ENCODE peak calls at places on chromosomes 13 and 19, in seven cellular contexts. One of them, this sample, is unnamed.

GRCh38 chr13:111662895-111663294 is 342.5 kb downstream of the TEX29 start:
- DNase-seq in WERI-Rb-1: no peak
- DNase-seq in neural progenitor cell: no peak
- DNase-seq in A673: no peak
- DNase-seq in epithelial cell of esophagus: no peak
- DNase-seq in GM06990: no peak
- DNase-seq in astrocyte of the spinal cord: no peak
- DNase-seq in this sample: no peak

GRCh38 chr13:94710881-94711560 is 1.3 kb downstream of the SOX21 start:
- DNase-seq in WERI-Rb-1: peak; percentile 70
- DNase-seq in neural progenitor cell: peak; percentile 77
- DNase-seq in astrocyte of the spinal cord: peak; percentile 11
- DNase-seq in GM06990: no peak
- DNase-seq in epithelial cell of esophagus: peak; percentile 34
- DNase-seq in A673: peak; percentile 64
- DNase-seq in this sample: no peak

GRCh38 chr19:53094749-53095575 is 8.3 kb downstream of the ZNF160 start:
- DNase-seq in neural progenitor cell: peak; percentile 84
- DNase-seq in astrocyte of the spinal cord: no peak
- DNase-seq in WERI-Rb-1: no peak
- DNase-seq in GM06990: no peak
- DNase-seq in epithelial cell of esophagus: no peak
- DNase-seq in A673: no peak
- DNase-seq in this sample: no peak

GRCh38 chr19:1343026-1343425 is 40.7 kb upstream of the NDUFS7 start:
- DNase-seq in GM06990: no peak
- DNase-seq in WERI-Rb-1: no peak
- DNase-seq in astrocyte of the spinal cord: no peak
- DNase-seq in A673: no peak
- DNase-seq in neural progenitor cell: no peak
- DNase-seq in epithelial cell of esophagus: no peak
- DNase-seq in this sample: no peak

GRCh38 chr13:44128522-44128921 is 245.1 kb upstream of the SERP2 start:
- DNase-seq in A673: no peak
- DNase-seq in astrocyte of the spinal cord: no peak
- DNase-seq in neural progenitor cell: no peak
- DNase-seq in epithelial cell of esophagus: no peak
- DNase-seq in WERI-Rb-1: no peak
- DNase-seq in GM06990: no peak
- DNase-seq in this sample: no peak

GRCh38 chr13:38763446-38764381 is 76.8 kb downstream of the FREM2 start:
- DNase-seq in GM06990: no peak
- DNase-seq in WERI-Rb-1: peak; percentile 18
- DNase-seq in A673: peak; percentile 87
- DNase-seq in astrocyte of the spinal cord: peak; percentile 43
- DNase-seq in epithelial cell of esophagus: peak; percentile 55
- DNase-seq in neural progenitor cell: peak; percentile 81
- DNase-seq in this sample: peak; percentile 2

GRCh38 chr13:52459668-52460067 is 4.4 kb downstream of the CKAP2 start:
- DNase-seq in A673: no peak
- DNase-seq in epithelial cell of esophagus: peak; percentile 84
- DNase-seq in neural progenitor cell: no peak
- DNase-seq in GM06990: no peak
- DNase-seq in WERI-Rb-1: no peak
- DNase-seq in astrocyte of the spinal cord: peak; percentile 54
- DNase-seq in this sample: no peak

GRCh38 chr13:89565711-89566110 is 1781.8 kb upstream of the MIR17HG start:
- DNase-seq in A673: peak; percentile 62
- DNase-seq in neural progenitor cell: no peak
- DNase-seq in GM06990: no peak
- DNase-seq in WERI-Rb-1: no peak
- DNase-seq in epithelial cell of esophagus: no peak
- DNase-seq in astrocyte of the spinal cord: no peak
- DNase-seq in this sample: no peak

GRCh38 chr13:81888855-81889254 is 1547.9 kb upstream of the SPRY2 start:
- DNase-seq in WERI-Rb-1: no peak
- DNase-seq in epithelial cell of esophagus: no peak
- DNase-seq in GM06990: no peak
- DNase-seq in astrocyte of the spinal cord: no peak
- DNase-seq in A673: no peak
- DNase-seq in neural progenitor cell: no peak
- DNase-seq in this sample: no peak

GRCh38 chr13:39506559-39507390 is 96.2 kb downstream of the LHFPL6 start:
- DNase-seq in A673: no peak
- DNase-seq in epithelial cell of esophagus: peak; percentile 98
- DNase-seq in GM06990: no peak
- DNase-seq in astrocyte of the spinal cord: peak; percentile 37
- DNase-seq in neural progenitor cell: no peak
- DNase-seq in WERI-Rb-1: no peak
- DNase-seq in this sample: peak; percentile 51

GRCh38 chr13:42788601-42789000 is 7.2 kb downstream of the FAM216B start:
- DNase-seq in GM06990: no peak
- DNase-seq in neural progenitor cell: no peak
- DNase-seq in astrocyte of the spinal cord: no peak
- DNase-seq in WERI-Rb-1: no peak
- DNase-seq in epithelial cell of esophagus: no peak
- DNase-seq in A673: no peak
- DNase-seq in this sample: no peak

GRCh38 chr19:18311495-18311894 is 11.4 kb downstream of the LSM4 start:
- DNase-seq in astrocyte of the spinal cord: no peak
- DNase-seq in WERI-Rb-1: no peak
- DNase-seq in GM06990: no peak
- DNase-seq in A673: no peak
- DNase-seq in epithelial cell of esophagus: no peak
- DNase-seq in neural progenitor cell: no peak
- DNase-seq in this sample: no peak

GRCh38 chr19:7869910-7870511 is 4.2 kb downstream of the PRR36 start:
- DNase-seq in A673: peak; percentile 93
- DNase-seq in GM06990: peak; percentile 80
- DNase-seq in WERI-Rb-1: peak; percentile 71
- DNase-seq in astrocyte of the spinal cord: no peak
- DNase-seq in neural progenitor cell: peak; percentile 81
- DNase-seq in epithelial cell of esophagus: peak; percentile 59
- DNase-seq in this sample: peak; percentile 89

GRCh38 chr19:42606660-42607351 is 12.1 kb upstream of the CEACAM8 start:
- DNase-seq in GM06990: no peak
- DNase-seq in neural progenitor cell: peak; percentile 75
- DNase-seq in epithelial cell of esophagus: peak; percentile 72
- DNase-seq in astrocyte of the spinal cord: peak; percentile 5
- DNase-seq in WERI-Rb-1: peak; percentile 87
- DNase-seq in A673: peak; percentile 72
- DNase-seq in this sample: peak; percentile 56

GRCh38 chr19:49492573-49493411 is 3.4 kb upstream of the RPS11 start:
- DNase-seq in A673: no peak
- DNase-seq in astrocyte of the spinal cord: no peak
- DNase-seq in neural progenitor cell: peak; percentile 1
- DNase-seq in WERI-Rb-1: no peak
- DNase-seq in GM06990: no peak
- DNase-seq in epithelial cell of esophagus: peak; percentile 64
- DNase-seq in this sample: peak; percentile 44

GRCh38 chr13:93690139-93690538 is 463.5 kb downstream of the GPC6 start:
- DNase-seq in WERI-Rb-1: no peak
- DNase-seq in epithelial cell of esophagus: peak; percentile 40
- DNase-seq in neural progenitor cell: peak; percentile 70
- DNase-seq in A673: peak; percentile 40
- DNase-seq in astrocyte of the spinal cord: peak; percentile 39
- DNase-seq in GM06990: no peak
- DNase-seq in this sample: no peak

GRCh38 chr13:112250788-112251445 is 125.2 kb upstream of the SPACA7 start:
- DNase-seq in epithelial cell of esophagus: no peak
- DNase-seq in WERI-Rb-1: no peak
- DNase-seq in neural progenitor cell: no peak
- DNase-seq in A673: no peak
- DNase-seq in GM06990: no peak
- DNase-seq in astrocyte of the spinal cord: no peak
- DNase-seq in this sample: no peak

GRCh38 chr13:102769679-102770078 is 3.9 kb downstream of the TEX30 start:
- DNase-seq in astrocyte of the spinal cord: no peak
- DNase-seq in neural progenitor cell: no peak
- DNase-seq in GM06990: no peak
- DNase-seq in A673: no peak
- DNase-seq in WERI-Rb-1: no peak
- DNase-seq in epithelial cell of esophagus: peak; percentile 12
- DNase-seq in this sample: no peak

GRCh38 chr13:35927554-35927953 is 203.6 kb downstream of the DCLK1 start:
- DNase-seq in astrocyte of the spinal cord: peak; percentile 66
- DNase-seq in A673: peak; percentile 19
- DNase-seq in epithelial cell of esophagus: peak; percentile 25
- DNase-seq in GM06990: no peak
- DNase-seq in neural progenitor cell: no peak
- DNase-seq in WERI-Rb-1: no peak
- DNase-seq in this sample: no peak

GRCh38 chr13:35926859-35927530 is 204.2 kb downstream of the DCLK1 start:
- DNase-seq in A673: no peak
- DNase-seq in GM06990: no peak
- DNase-seq in WERI-Rb-1: no peak
- DNase-seq in epithelial cell of esophagus: no peak
- DNase-seq in astrocyte of the spinal cord: no peak
- DNase-seq in neural progenitor cell: no peak
- DNase-seq in this sample: no peak

GRCh38 chr13:35923347-35923746 is 207.8 kb downstream of the DCLK1 start:
- DNase-seq in neural progenitor cell: no peak
- DNase-seq in epithelial cell of esophagus: peak; percentile 72
- DNase-seq in WERI-Rb-1: no peak
- DNase-seq in A673: peak; percentile 95
- DNase-seq in astrocyte of the spinal cord: peak; percentile 79
- DNase-seq in GM06990: no peak
- DNase-seq in this sample: no peak

GRCh38 chr13:35920816-35921215 is 210.4 kb downstream of the DCLK1 start:
- DNase-seq in WERI-Rb-1: no peak
- DNase-seq in neural progenitor cell: no peak
- DNase-seq in astrocyte of the spinal cord: no peak
- DNase-seq in GM06990: no peak
- DNase-seq in A673: no peak
- DNase-seq in epithelial cell of esophagus: no peak
- DNase-seq in this sample: no peak

DNA sequence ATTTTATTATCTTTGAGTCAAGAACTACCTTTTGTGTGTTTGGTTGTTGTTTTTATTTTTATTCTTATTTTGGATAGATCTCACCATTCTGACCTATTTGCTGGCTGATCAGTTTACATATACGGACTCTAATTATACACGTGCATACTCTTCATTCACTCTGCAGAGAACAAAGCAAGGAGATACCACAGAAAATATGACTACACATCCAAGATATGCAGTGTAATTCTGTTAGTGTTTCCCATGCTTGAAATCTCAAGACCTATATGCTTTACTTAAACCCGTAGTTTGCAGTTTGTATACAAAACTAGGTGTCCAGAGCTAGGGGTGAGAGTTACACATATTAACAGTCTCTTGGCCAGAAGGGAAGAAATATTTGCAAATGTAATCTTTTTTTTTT is 205.5 kb downstream of the DCLK1 start:
- DNase-seq in WERI-Rb-1: no peak
- DNase-seq in A673: no peak
- DNase-seq in epithelial cell of esophagus: no peak
- DNase-seq in GM06990: no peak
- DNase-seq in astrocyte of the spinal cord: no peak
- DNase-seq in neural progenitor cell: no peak
- DNase-seq in this sample: no peak
- H3K4me3 ChIP-seq in WERI-Rb-1: no peak overlapping the region
- H3K4me3 ChIP-seq in A673: no peak overlapping the region
- H3K4me3 ChIP-seq in epithelial cell of esophagus: no peak overlapping the region
- H3K4me3 ChIP-seq in GM06990: no peak overlapping the region
- H3K4me3 ChIP-seq in astrocyte of the spinal cord: no peak overlapping the region
- H3K4me3 ChIP-seq in neural progenitor cell: no peak overlapping the region
- H3K4me3 ChIP-seq in this sample: no peak overlapping the region

DNA sequence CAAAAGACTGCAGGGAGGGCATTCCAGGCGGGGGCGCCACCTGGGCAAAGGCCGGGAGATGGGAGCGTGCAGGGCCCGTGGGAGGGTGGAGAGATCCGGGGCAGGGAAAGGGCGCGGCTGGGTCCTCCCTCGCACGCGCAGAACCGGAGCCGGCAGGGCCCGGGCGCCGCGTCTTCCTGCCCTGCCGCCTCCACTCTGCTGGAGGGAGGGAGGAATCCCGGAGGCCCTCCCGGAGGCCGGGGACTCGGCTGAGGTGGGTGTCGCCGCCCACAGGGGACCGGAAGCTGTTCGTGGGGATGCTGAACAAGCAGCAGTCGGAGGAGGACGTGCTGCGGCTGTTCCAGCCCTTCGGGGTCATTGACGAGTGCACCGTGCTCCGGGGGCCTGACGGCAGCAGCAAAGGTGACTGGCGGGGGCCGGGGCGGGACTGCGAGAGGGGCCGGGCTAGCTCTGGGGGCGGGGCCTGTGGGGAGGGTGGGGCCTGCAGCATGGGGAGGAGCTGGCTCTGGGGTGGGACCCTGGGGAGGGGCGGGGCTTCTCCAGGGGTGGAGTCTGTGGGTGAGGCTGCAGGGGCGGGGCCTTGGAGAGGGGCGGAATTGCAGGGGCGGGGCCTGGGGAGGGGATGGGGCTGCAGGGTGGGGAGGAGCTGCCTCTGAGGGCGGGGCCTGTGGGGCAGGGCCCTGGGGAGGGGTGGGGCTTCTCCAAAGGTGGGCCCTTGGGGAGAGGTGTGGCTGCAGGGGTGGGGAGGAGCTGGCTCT is 51.3 kb downstream of the CELF5 start:
- DNase-seq in epithelial cell of esophagus: peak; percentile 89
- DNase-seq in A673: peak; percentile 76
- DNase-seq in WERI-Rb-1: peak; percentile 97
- DNase-seq in GM06990: peak; percentile 84
- DNase-seq in neural progenitor cell: peak; percentile 97
- DNase-seq in astrocyte of the spinal cord: peak; percentile 62
- DNase-seq in this sample: peak; percentile 95
- TF ChIP-seq CTCF in epithelial cell of esophagus: no peak
- TF ChIP-seq CTCF in A673: peak; percentile 37
- TF ChIP-seq CTCF in WERI-Rb-1: peak; percentile 87
- TF ChIP-seq CTCF in GM06990: no peak
- TF ChIP-seq CTCF in neural progenitor cell: peak; percentile 82
- TF ChIP-seq CTCF in astrocyte of the spinal cord: no peak
- TF ChIP-seq CTCF in this sample: peak; percentile 74

GRCh38 chr13:99816321-99816720 is 155.2 kb downstream of the ZIC5 start:
- DNase-seq in GM06990: no peak
- DNase-seq in neural progenitor cell: no peak
- DNase-seq in epithelial cell of esophagus: no peak
- DNase-seq in WERI-Rb-1: no peak
- DNase-seq in A673: no peak
- DNase-seq in astrocyte of the spinal cord: no peak
- DNase-seq in this sample: no peak
- H3K4me3 ChIP-seq in GM06990: no peak overlapping the region
- H3K4me3 ChIP-seq in neural progenitor cell: no peak overlapping the region
- H3K4me3 ChIP-seq in epithelial cell of esophagus: no peak overlapping the region
- H3K4me3 ChIP-seq in WERI-Rb-1: no peak overlapping the region
- H3K4me3 ChIP-seq in A673: no peak overlapping the region
- H3K4me3 ChIP-seq in astrocyte of the spinal cord: no peak overlapping the region
- H3K4me3 ChIP-seq in this sample: no peak overlapping the region

GRCh38 chr19:50794778-50795664 is 4.8 kb downstream of the ACP4 start:
- DNase-seq in astrocyte of the spinal cord: no peak
- DNase-seq in WERI-Rb-1: peak; percentile 60
- DNase-seq in GM06990: peak; percentile 75
- DNase-seq in neural progenitor cell: no peak
- DNase-seq in A673: peak; percentile 69
- DNase-seq in epithelial cell of esophagus: peak; percentile 32
- DNase-seq in this sample: peak; percentile 55
- TF ChIP-seq CTCF in astrocyte of the spinal cord: peak; percentile 8
- TF ChIP-seq CTCF in WERI-Rb-1: peak; percentile 46
- TF ChIP-seq CTCF in GM06990: peak; percentile 49
- TF ChIP-seq CTCF in neural progenitor cell: peak; percentile 17
- TF ChIP-seq CTCF in A673: peak; percentile 58
- TF ChIP-seq CTCF in epithelial cell of esophagus: peak; percentile 20
- TF ChIP-seq CTCF in this sample: peak; percentile 51

GRCh38 chr19:6776999-6777398 is 4.5 kb downstream of the VAV1 start:
- DNase-seq in epithelial cell of esophagus: no peak
- DNase-seq in GM06990: no peak
- DNase-seq in WERI-Rb-1: no peak
- DNase-seq in neural progenitor cell: no peak
- DNase-seq in astrocyte of the spinal cord: no peak
- DNase-seq in A673: no peak
- DNase-seq in this sample: no peak
- H3K4me3 ChIP-seq in epithelial cell of esophagus: no peak overlapping the region
- H3K4me3 ChIP-seq in GM06990: no peak overlapping the region
- H3K4me3 ChIP-seq in WERI-Rb-1: no peak overlapping the region
- H3K4me3 ChIP-seq in neural progenitor cell: no peak overlapping the region
- H3K4me3 ChIP-seq in astrocyte of the spinal cord: no peak overlapping the region
- H3K4me3 ChIP-seq in A673: no peak overlapping the region
- H3K4me3 ChIP-seq in this sample: no peak overlapping the region

This sample was measured in OCI-LY7.